ENCODE peak calls at places on chromosomes 1 and 21, in five cellular contexts. W, B, G, Z and H are unnamed samples.

GRCh38 chr21:42651515-42652401 is 1.7 kb upstream of the PDE9A start:
- DNase-seq in G (no peak), B (no peak), W (no peak), Z (no peak), H (peak)

GRCh38 chr21:41877901-41878830 is 978 bp downstream of the PRDM15 start:
- DNase-seq in W (peak), B (peak), G (peak), Z (no peak), H (peak)

GRCh38 chr1:42669936-42670335 is 11.7 kb downstream of the PPIH start:
- DNase-seq in W (no peak), Z (no peak), B (no peak), G (no peak), H (no peak)

GRCh38 chr21:45768741-45769049 is 125.2 kb downstream of the PCBP3 start:
- DNase-seq in B (no peak), G (no peak), Z (no peak), W (no peak), H (no peak)

GRCh38 chr1:117633068-117633345 is 27.2 kb downstream of the TENT5C start:
- DNase-seq in B (no peak), Z (no peak), G (no peak), W (no peak), H (no peak)

GRCh38 chr1:47580451-47580980 is 142.7 kb downstream of the FOXD2 start:
- DNase-seq in G (no peak), Z (peak), B (no peak), W (no peak), H (peak)

GRCh38 chr1:3539707-3540425 is 71.4 kb downstream of the MEGF6 start:
- DNase-seq in B (peak), Z (no peak), G (no peak), W (no peak), H (no peak)

GRCh38 chr1:85940621-85941306 is 215.8 kb downstream of the COL24A1 start:
- DNase-seq in G (no peak), Z (no peak), W (no peak), B (no peak), H (no peak)

GRCh38 chr1:230834292-230834691 is 34.0 kb downstream of the C1orf198 start:
- DNase-seq in Z (no peak), B (no peak), G (no peak), W (no peak), H (no peak)

GRCh38 chr1:64505944-64506658 is 36.2 kb downstream of the CACHD1 start:
- DNase-seq in B (peak), Z (no peak), G (no peak), W (no peak), H (no peak)

GRCh38 chr1:61334718-61335589 is 252.6 kb downstream of the NFIA start:
- DNase-seq in B (no peak), W (no peak), Z (no peak), G (no peak), H (no peak)

GRCh38 chr21:40054403-40054802 is 187.2 kb downstream of the PCP4 start:
- DNase-seq in B (peak), Z (no peak), G (no peak), W (no peak), H (no peak)

GRCh38 chr1:224592636-224593579 is 23.2 kb upstream of the CNIH3 start:
- DNase-seq in G (peak), W (no peak), Z (no peak), B (peak), H (no peak)

GRCh38 chr21:29179503-29179902 is 49.1 kb downstream of the MAP3K7CL start:
- DNase-seq in G (no peak), W (no peak), B (no peak), Z (no peak), H (no peak)

GRCh38 chr1:21012937-21013336 is 163.8 kb downstream of the EIF4G3 start:
- DNase-seq in Z (no peak), W (no peak), B (no peak), G (no peak), H (no peak)

GRCh38 chr21:43196789-43197188 is 28.0 kb downstream of the CRYAA start:
- DNase-seq in B (peak), Z (peak), G (no peak), W (peak), H (no peak)

GRCh38 chr1:72526926-72527325 is 244.6 kb upstream of the NEGR1 start:
- DNase-seq in B (peak), Z (no peak), W (no peak), G (peak), H (no peak)

GRCh38 chr1:51264470-51264869 is 28.4 kb downstream of the RNF11 start:
- DNase-seq in W (no peak), Z (no peak), B (peak), G (peak), H (no peak)

GRCh38 chr1:223304931-223305330 is 59.0 kb downstream of the SUSD4 start:
- DNase-seq in W (no peak), B (no peak), Z (no peak), G (no peak), H (no peak)

GRCh38 chr1:176735201-176735600 is 272.2 kb downstream of the PAPPA2 start:
- DNase-seq in Z (no peak), W (no peak), G (no peak), B (no peak), H (no peak)

GRCh38 chr1:91737650-91738049 is 148.3 kb downstream of the TGFBR3 start:
- DNase-seq in B (no peak), Z (no peak), G (no peak), W (no peak), H (no peak)

GRCh38 chr1:91732991-91733390 is 153.0 kb downstream of the TGFBR3 start:
- DNase-seq in Z (no peak), B (no peak), G (no peak), W (no peak), H (no peak)

GRCh38 chr1:91735266-91735845 is 150.6 kb downstream of the TGFBR3 start:
- DNase-seq in G (no peak), Z (no peak), B (no peak), W (no peak), H (no peak)

GRCh38 chr1:91736146-91736998 is 149.6 kb downstream of the TGFBR3 start:
- DNase-seq in B (no peak), G (no peak), W (no peak), Z (no peak), H (no peak)

DNA sequence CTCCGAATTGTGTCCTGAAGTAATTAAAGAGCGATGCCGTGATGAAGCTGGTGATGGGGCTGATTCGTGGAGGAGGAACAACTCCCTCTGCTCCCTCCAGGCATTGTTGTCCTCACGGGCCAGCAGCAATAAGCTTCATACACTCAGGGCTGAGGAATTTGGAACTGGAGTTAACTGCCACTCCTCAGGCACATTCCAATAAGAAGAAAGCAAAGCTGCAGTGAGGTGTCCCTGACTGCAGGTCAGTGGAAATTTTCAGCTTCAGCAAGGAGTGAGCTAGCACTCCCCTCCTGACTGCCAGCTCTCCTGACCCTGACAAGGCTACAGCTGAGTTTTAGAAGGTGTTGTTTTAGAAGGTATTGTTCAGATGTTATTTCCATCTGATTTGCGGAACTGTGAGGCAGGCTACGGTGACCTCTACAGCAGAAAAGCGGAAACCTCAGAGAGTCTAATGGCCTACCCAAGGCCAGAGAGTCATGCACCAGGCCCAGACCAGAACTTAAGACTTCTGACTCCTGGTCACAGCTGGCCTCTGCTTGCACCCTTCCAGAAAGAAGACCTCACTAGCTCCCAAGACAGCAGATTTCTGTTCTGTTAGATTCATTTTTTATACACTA is 148.8 kb downstream of the TGFBR3 start:
- DNase-seq in Z (peak), B (peak), G (peak), W (no peak), H (no peak)
- TF ChIP-seq CTCF in Z (no peak), B (no peak), G (no peak), W (no peak), H (no peak)

GRCh38 chr1:160625725-160626498 is 20.9 kb downstream of the SLAMF1 start:
- DNase-seq in W (peak), G (no peak), B (no peak), Z (no peak), H (no peak)
- TF ChIP-seq CTCF in W (no peak), G (no peak), B (no peak), Z (no peak), H (no peak)

GRCh38 chr1:26831059-26831458 is 4.6 kb downstream of the ZDHHC18 start:
- DNase-seq in B (no peak), Z (no peak), W (no peak), G (no peak), H (no peak)

GRCh38 chr1:26829214-26829911 is 2.9 kb downstream of the ZDHHC18 start:
- DNase-seq in G (no peak), B (no peak), W (no peak), Z (no peak), H (no peak)

GRCh38 chr1:26831546-26832248 is 5.2 kb downstream of the ZDHHC18 start:
- DNase-seq in W (no peak), G (no peak), Z (no peak), B (no peak), H (no peak)

GRCh38 chr1:26832249-26832960 is 5.9 kb downstream of the ZDHHC18 start:
- DNase-seq in Z (no peak), W (no peak), B (no peak), G (no peak), H (no peak)

DNA sequence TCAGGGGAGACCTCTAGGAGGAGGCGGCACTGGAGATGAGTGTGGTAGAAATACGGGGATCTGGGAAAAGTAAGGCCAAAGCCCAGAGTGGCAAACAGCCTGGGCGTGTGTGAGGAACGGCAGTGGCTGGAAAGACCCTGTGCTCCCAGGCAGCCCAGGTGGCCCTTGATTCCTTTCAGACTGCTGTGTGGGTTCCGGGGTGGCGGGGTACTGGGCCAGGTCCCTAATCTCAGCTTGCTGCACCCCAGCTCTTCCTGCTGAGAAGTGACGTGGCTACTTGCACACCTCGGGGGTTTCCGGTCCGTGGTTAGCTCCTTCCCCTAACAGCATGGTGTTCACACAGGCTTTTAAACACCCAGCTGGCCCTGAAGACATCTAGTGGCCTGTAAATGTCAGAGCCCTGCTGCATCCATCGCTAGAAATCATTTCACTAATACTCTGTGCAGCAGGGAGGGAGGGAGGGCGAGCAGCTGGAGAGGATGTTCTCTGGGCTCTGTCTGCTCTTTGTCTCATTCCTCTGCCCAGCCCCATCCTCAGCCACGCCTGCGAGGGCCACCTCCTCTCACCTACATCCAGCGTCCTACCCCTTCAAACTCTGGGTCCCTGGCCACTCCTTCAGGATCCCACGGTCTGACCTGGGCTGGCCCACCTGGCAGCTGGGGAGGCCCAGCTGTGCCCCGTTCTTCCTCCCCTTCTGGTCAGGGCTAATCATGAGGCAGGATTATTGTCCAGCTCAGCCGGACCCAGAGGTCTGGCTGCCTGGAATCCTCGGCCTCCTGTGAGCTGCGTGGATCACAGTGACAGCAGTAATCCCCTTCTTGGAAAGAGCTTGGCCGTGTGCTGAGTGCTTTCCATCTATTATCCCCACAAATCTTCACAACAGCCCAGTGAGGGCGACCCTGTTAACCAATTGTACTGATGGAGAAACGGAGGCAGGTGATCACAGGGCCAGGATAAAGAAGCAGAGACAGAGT is 7.2 kb downstream of the ZDHHC18 start:
- DNase-seq in G (no peak), W (no peak), Z (no peak), B (no peak), H (no peak)
- TF ChIP-seq CTCF in G (no peak), W (no peak), Z (no peak), B (no peak), H (no peak)

DNA sequence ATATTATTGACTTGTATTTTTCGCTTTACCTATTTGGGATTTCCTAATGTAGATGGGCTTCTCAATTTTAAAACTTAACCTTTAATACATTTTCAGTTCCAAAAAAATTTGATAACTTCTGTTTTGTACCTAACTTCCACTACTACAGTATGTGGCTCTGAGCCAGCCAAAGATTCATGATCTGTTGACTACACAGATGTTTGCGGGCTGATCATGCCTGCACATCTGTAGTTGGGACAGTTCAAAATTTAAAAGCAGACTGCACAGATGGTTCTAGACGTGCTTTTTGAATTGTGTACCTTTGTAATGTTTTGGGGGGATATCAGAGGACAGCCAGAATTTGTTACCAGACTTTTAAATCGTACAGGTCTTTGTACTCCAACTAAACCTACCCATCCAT is 43.7 kb downstream of the NFYC start:
- DNase-seq in G (no peak), Z (no peak), W (no peak), B (no peak), H (no peak)
- TF ChIP-seq CTCF in G (no peak), Z (no peak), W (no peak), B (no peak), H (no peak)

DNA sequence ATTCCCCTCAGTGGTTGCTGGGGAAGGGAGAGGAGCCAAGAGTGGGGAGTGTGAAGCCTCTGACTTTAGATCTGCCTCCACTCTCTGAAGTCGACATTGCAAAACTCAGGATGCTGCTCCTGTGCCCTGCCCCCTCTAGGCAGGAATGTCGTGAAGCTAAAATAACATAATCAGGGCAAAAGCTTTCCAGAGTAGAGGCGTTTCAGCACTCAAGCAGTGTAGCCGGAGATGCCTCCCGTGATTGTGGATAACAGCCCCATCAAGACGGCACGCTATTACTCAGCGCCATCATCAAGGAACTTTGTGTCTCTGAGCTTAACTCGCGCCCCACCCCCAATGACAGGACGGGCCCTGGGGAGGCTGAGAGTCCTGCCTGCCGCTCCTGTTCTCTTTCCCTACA is 60.0 kb downstream of the FBXO2 start:
- DNase-seq in W (no peak), Z (peak), G (peak), B (peak), H (no peak)
- TF ChIP-seq CTCF in W (no peak), Z (peak), G (peak), B (no peak), H (no peak)

GRCh38 chr1:226373376-226373775 is 34.5 kb downstream of the PARP1 start:
- DNase-seq in Z (no peak), B (no peak), W (no peak), G (no peak), H (no peak)
- TF ChIP-seq CTCF in Z (no peak), B (no peak), W (no peak), G (no peak), H (no peak)

DNA sequence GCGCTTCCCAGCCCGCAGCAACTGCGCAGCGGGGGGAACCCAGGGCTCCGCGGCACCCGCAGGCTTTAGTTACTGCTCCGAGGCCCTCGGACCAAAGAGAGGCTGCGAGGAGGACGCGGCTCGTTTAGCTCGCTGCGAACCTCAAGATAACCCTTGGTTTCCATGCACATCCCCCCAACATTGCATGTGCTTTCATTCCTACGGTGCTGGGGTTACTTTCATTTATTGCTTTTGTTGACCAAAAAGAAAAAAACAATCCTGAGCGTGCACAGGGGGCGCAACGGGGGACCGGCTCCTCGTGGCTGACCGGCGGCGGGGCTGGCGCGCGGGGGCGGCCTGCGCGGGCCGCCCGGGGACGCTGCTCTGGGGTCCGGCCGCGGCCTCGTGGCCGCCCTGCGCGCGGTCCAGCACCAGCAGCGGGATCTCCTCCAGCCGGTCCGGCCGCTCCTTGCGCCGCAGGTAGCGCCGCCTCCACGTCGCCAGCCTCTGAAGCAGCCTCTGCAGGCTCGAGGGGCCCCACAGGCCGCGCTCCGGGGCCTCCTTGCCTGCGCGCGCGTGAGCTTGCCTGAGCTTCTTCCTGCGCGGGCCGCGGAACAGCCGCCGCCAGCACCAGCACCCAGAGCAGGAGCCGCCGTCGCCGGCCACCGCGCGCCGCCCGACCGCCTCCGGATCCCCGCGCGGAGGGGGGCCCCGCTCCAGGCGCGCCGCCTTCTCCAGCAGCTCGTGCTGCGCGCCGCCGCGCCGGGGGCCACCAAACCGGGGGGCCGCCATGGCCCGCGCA is 77.4 kb downstream of the DESI2 start:
- DNase-seq in W (no peak), Z (peak), B (peak), G (peak), H (peak)
- TF ChIP-seq CTCF in W (no peak), Z (no peak), B (no peak), G (peak), H (no peak)

DNA sequence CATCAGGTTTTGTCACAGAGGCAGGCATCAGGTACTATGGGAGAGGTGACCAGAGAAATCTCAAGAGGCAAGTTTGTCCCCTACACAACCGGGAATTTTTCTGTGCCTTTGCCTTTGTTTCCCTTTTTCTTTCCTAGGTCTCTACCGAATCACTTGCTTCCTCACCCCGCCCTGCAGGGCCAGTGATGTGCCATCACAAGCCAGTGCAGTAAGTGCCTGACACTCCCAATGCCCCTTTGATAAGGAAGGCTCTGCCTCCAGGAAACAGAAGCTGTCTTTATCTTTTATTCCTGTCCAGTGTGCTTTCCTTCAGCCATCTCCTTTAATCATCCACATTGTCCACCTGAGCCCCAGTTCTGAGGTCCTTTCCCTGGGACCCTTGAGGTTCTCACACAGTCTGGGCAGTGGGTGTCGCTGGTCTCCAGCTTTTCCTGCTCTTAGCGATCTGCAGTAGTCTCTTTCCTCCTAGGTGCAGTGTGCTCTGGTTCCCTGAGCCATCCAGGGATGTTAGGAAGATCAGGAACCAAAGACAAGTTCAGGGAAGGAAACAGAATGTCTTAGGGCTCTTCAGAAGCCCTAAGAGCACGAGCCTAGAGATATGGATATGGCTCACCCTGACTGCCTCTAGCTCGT is 36.6 kb downstream of the GJA5 start:
- DNase-seq in B (peak), Z (peak), W (no peak), G (peak), H (peak)
- TF ChIP-seq CTCF in B (peak), Z (peak), W (no peak), G (peak), H (no peak)

GRCh38 chr1:168088511-168089325 is 48.0 kb downstream of the GPR161 start:
- DNase-seq in Z (no peak), W (no peak), B (no peak), G (no peak), H (no peak)

GRCh38 chr1:168084396-168085231 is 52.1 kb downstream of the GPR161 start:
- DNase-seq in G (no peak), Z (peak), W (peak), B (no peak), H (peak)

GRCh38 chr1:168087696-168088095 is 49.0 kb downstream of the GPR161 start:
- DNase-seq in G (no peak), Z (no peak), B (no peak), W (no peak), H (no peak)

GRCh38 chr1:168085401-168085872 is 51.3 kb downstream of the GPR161 start:
- DNase-seq in B (no peak), W (peak), Z (no peak), G (no peak), H (peak)

DNA sequence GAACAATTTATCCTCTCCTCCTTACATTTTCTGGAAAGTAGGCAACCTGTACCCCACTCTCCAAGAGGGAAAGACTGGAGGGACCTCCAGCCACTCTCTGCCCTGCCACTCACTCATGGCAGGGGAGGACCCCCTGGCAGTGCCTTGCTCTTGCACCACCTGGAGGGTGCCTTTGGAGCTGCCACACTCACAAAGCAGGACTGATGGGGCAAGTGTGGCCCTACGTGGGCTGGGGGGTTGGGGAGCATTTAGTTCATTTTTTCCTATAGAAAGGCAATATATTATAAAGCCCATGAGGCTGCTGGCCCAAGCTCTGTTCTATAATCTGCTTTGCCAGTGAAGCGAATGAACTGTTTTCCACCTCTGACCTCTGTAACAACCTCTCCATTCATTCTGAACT is 50.3 kb downstream of the GPR161 start:
- DNase-seq in B (no peak), Z (no peak), W (no peak), G (no peak), H (no peak)
- TF ChIP-seq CTCF in B (no peak), Z (no peak), W (no peak), G (peak), H (no peak)